ENCODE peak calls at places on chromosomes 16 and 17, in eight cellular contexts. D is foreskin fibroblast, I is thoracic aorta, Q is AG09309, H is MCF 10A, T is lung, E is AG10803, P is PC-9. C is an unnamed sample.

GRCh38 chr17:49388692-49389513 is 25.8 kb downstream of the PHB1 start:
- DNase-seq in D (no peak), I (no peak), Q (no peak), T (no peak), E (no peak), H (no peak), P (no peak), C (no peak)

GRCh38 chr16:2782583-2783351 is 4.6 kb downstream of the PRSS33 start:
- DNase-seq in Q (no peak), P (no peak), E (no peak), I (no peak), D (no peak), T (no peak), H (no peak), C (no peak)

GRCh38 chr17:59842901-59843652 is 49.7 kb downstream of the TUBD1 start:
- DNase-seq in T (peak), E (peak), H (peak), I (no peak), D (peak), Q (peak), P (peak), C (peak)

GRCh38 chr16:11783319-11784047 is 13.6 kb downstream of the ZC3H7A start:
- DNase-seq in I (no peak), T (no peak), P (no peak), H (no peak), E (peak), Q (no peak), D (no peak), C (no peak)

GRCh38 chr16:85437161-85438052 is 175.7 kb upstream of the GSE1 start:
- DNase-seq in T (peak), E (no peak), I (no peak), H (no peak), Q (no peak), D (no peak), P (no peak), C (no peak)

GRCh38 chr17:4543557-4544026 is 11.6 kb downstream of the MYBBP1A start:
- DNase-seq in P (no peak), H (no peak), Q (no peak), D (no peak), I (no peak), T (no peak), E (no peak), C (no peak)

GRCh38 chr16:88060524-88061219 is 109.4 kb downstream of the BANP start:
- DNase-seq in H (no peak), D (no peak), I (no peak), E (no peak), Q (no peak), T (no peak), P (no peak), C (no peak)

GRCh38 chr17:63405741-63406261 is 40.3 kb downstream of the CYB561 start:
- DNase-seq in D (peak), I (no peak), T (no peak), E (peak), P (peak), Q (peak), H (peak), C (peak)

GRCh38 chr17:47816111-47816735 is 5.4 kb downstream of the OSBPL7 start:
- DNase-seq in D (no peak), I (no peak), E (no peak), P (no peak), T (no peak), Q (no peak), H (no peak), C (no peak)

GRCh38 chr16:1300664-1301476 is 8.6 kb upstream of the UBE2I start:
- DNase-seq in Q (no peak), I (no peak), D (peak), H (peak), T (peak), E (peak), P (no peak), C (no peak)
- TF ChIP-seq CTCF in Q (peak), I (peak), D (peak), H (peak), T (peak), E (peak), P (peak), C (peak)

DNA sequence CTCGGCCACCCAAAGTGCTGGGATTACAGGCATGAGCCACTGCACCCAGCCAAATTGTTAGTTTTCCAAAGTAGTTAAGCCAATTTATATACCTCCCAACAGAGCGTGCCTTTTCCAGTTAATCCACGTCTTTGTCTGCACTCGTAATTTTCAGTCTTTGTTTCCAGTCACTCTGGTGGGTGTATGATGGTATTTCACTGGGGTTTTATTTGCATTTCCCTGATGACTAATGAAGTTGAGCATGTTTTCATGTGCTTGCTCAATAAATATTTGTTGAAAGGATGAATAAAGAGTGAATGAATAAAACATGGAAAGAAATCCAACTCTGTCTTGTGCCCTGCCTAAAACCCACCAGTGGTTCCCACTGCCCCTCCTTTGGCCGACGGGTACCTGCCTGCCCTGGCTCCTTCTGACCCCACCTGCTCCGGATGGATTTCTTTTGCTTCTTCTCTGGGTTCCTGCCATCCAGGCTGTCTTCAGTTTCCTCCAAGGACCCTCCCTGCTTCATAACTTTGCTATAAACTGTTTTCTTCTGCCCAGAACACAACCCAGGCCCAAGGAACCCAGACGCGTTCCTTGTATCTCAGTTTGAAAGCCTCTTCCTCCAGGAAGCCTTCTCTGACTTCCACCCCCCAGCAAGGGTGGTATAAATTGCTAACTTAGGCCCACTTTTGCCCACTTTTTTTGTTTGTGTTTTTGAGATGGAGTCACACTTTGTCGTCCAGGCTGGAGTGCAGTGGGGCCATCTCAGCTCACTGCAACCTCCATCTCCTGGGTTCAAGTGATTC is 3.0 kb upstream of the ABCC1 start:
- DNase-seq in P (peak), H (peak), E (peak), I (no peak), Q (peak), D (peak), T (no peak), C (peak)
- TF ChIP-seq CTCF in P (no peak), H (no peak), E (peak), I (peak), Q (no peak), D (no peak), T (no peak), C (no peak)

DNA sequence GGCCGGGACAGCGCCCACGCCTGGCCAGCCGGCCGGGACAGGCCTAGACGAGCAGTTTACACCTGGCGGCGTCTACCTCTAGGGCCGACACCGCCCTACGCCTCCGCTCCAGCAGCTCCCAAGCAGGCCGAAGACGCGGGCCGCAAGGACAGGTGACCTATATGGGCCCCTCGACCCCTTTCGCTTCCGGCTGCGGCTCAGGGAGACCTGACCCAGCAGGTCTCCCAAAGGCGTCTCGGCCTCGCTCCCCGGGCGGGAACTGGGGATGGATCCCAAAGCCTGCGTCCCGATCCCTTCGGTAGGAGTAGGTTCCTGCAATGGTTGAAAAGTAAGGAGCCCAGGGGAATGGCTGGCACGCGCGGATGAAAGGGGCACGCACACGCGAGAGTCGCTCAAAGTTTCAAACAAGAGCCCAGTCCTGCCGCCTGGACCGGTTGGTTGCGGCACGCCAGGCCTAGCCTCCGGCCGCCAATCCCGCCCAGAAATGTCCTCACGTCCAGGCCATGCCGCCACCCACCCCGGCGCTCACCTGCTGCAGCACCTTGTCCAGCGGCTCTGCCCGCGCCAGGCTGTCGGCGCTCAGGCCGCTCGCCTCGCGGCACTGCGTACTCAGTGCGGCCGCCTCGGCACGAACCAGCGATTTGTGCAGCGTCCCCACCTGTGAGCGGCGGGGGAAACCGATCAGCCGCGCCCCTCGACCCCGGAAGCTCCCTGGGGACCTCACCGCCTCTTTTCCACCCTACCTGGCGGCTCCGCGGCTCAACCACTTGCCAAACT is 634 bp downstream of the ESRP2 start:
- DNase-seq in P (peak), T (no peak), E (no peak), Q (no peak), H (peak), I (no peak), D (no peak), C (no peak)
- TF ChIP-seq CTCF in P (no peak), T (no peak), E (no peak), Q (no peak), H (no peak), I (no peak), D (no peak), C (no peak)

GRCh38 chr17:36149296-36149820 is 27.1 kb downstream of the TBC1D3B start:
- DNase-seq in I (peak), Q (peak), H (peak), E (peak), D (peak), P (no peak), T (no peak), C (no peak)
- TF ChIP-seq CTCF in I (no peak), Q (no peak), H (no peak), E (no peak), D (no peak), P (peak), T (no peak), C (no peak)

DNA sequence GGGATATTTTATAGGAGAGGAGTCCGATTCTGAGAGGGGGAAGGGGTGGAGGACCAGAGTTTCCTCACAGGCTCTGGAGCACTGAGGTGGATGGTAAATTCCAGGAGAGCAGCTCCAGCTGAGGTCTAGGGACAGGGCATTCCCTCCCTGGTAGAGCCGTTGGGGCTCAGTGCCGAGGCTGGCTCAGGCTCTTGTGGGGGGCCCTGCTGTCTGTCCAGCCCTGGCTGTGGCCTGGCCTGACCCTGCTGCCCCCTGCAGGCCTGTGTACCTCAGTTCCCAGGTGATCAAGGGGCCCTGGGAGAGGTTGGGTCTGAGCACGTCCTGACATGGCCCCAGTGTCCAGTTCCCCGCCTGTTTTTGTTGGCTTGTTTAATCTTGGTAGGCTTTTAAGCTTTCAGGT is 16.8 kb downstream of the ZNF750 start:
- DNase-seq in Q (no peak), D (no peak), E (no peak), I (no peak), T (no peak), P (no peak), H (no peak), C (no peak)
- TF ChIP-seq CTCF in Q (peak), D (no peak), E (no peak), I (no peak), T (no peak), P (no peak), H (peak), C (peak)

DNA sequence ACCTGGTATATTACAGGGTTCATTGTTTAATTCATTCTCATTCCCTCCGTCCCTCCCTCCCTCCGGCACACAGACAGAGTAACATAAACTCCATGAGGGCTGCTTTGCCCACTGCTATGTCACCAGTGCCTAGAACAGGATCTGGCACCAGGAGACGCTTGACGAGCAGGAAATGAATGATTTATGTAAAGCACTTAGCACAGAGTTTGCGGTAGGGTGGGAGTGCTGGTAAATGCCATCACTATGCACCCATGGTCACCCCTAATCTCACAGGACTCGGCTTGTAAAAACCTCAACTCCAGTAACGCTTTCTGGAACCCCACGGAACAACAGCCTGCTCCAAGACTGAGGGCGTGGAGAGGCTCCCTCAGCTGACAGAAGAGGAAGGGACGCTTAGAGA is 156.8 kb downstream of the C16orf78 start:
- DNase-seq in T (no peak), D (no peak), Q (no peak), E (no peak), H (no peak), I (no peak), P (no peak), C (no peak)
- TF ChIP-seq CTCF in T (no peak), D (no peak), Q (no peak), E (no peak), H (no peak), I (no peak), P (no peak), C (no peak)

GRCh38 chr16:30588651-30589050 is 3.2 kb upstream of the ZNF785 start:
- DNase-seq in E (no peak), Q (no peak), T (no peak), I (no peak), P (no peak), D (no peak), H (no peak), C (no peak)

GRCh38 chr16:30585022-30585399 is 486 bp downstream of the ZNF785 start:
- DNase-seq in D (no peak), H (peak), I (no peak), E (peak), P (no peak), Q (no peak), T (no peak), C (no peak)

GRCh38 chr16:30581462-30581861 is 4.0 kb downstream of the ZNF785 start:
- DNase-seq in P (no peak), T (no peak), E (no peak), D (no peak), Q (no peak), H (no peak), I (no peak), C (no peak)

GRCh38 chr16:30582611-30583340 is 2.7 kb downstream of the ZNF785 start:
- DNase-seq in D (no peak), Q (no peak), E (no peak), I (no peak), H (no peak), P (no peak), T (no peak), C (no peak)

DNA sequence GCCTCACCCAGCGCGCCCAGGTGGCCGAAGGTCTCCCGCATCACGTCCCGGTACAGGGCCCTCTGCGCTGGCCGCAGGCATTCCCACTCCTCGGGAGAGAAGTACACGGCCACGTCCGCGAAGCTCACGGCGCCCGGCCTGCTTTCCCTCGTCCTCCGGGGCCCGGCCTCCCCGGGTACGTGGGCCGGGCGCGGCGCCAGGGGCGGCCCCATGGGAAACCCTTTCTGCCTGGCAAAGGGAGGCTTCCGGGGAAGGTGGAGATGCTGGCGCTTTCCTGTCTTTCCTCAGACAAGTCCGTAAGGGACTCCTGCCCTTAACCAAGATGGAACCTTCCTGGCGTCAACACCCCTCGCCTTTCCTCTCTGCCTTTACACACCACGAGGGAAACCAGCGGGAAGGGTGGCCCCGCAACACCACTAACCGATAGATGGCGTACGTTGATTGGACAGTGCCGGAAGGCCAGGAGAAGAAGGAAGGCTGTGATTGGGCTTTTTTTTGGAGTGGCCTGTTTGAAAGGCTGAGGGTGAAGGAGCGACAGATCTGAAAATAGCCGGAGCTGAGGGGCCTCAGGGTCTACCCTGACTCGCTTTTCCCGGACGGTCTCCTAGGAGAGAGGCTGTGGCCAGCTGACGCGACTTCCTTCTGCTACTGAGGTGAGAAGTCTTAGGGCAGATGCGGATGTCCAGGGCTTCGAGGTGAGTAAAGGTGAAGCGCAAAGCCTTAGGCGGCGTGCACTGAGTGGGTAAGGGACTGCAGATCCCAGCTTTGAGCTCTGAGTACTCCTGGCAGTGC is at the start of gene ZNF785:
- DNase-seq in P (peak), T (peak), H (peak), Q (peak), I (peak), E (peak), D (peak), C (peak)
- TF ChIP-seq CTCF in P (peak), T (peak), H (no peak), Q (peak), I (no peak), E (peak), D (no peak), C (peak)

GRCh38 chr17:73652886-73653480 is 8.7 kb upstream of the SDK2 start:
- DNase-seq in E (no peak), D (no peak), P (no peak), Q (no peak), H (no peak), T (peak), I (no peak), C (no peak)
- TF ChIP-seq CTCF in E (no peak), D (no peak), P (no peak), Q (no peak), H (no peak), T (no peak), I (no peak), C (no peak)

GRCh38 chr17:76104896-76105231 is 1.3 kb upstream of the EXOC7 start:
- DNase-seq in P (no peak), E (no peak), H (no peak), Q (no peak), D (no peak), T (no peak), I (no peak), C (no peak)

GRCh38 chr17:76102944-76103273 is 678 bp downstream of the EXOC7 start:
- DNase-seq in Q (no peak), P (no peak), T (no peak), H (no peak), D (no peak), E (no peak), I (no peak), C (no peak)

GRCh38 chr17:76104140-76104895 is 731 bp upstream of the EXOC7 start:
- DNase-seq in P (no peak), E (no peak), Q (no peak), T (no peak), H (no peak), I (no peak), D (no peak), C (no peak)

GRCh38 chr17:76103274-76104139 is at the start of gene EXOC7:
- DNase-seq in D (peak), H (peak), T (peak), E (peak), Q (peak), I (peak), P (peak), C (peak)

DNA sequence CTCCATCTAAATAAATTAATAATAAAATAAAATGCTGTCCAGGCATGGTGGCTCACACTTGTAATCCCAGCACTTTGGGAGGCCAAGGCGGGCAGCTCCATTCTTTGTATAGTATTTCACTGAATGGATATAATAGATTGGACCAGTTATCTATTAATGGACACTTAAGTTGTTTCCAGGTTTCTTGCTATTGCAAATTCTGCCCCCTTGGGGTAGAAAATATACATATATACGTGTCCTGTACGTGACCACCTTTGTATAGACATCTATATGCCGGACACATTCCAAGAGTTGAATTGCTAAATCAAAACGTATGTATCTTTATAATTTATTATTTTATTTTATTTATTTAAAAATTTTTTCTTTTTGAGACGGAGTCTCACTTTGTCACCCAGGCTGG is 3.9 kb upstream of the EXOC7 start:
- DNase-seq in I (no peak), H (peak), T (no peak), D (no peak), Q (no peak), P (no peak), E (no peak), C (no peak)
- TF ChIP-seq CTCF in I (no peak), H (peak), T (no peak), D (no peak), Q (peak), P (peak), E (peak), C (no peak)

GRCh38 chr17:19321481-19322128 is 40.9 kb downstream of the B9D1 start:
- DNase-seq in D (no peak), H (no peak), P (no peak), Q (no peak), I (no peak), E (no peak), T (no peak), C (no peak)
- TF ChIP-seq CTCF in D (peak), H (no peak), P (peak), Q (peak), I (no peak), E (no peak), T (no peak), C (no peak)

C was measured in AG09319.